ENCODE peak calls at places on chromosomes 12 and 14, in nine cellular contexts. G is Ammon's horn; R is stimulated activated CD4-positive, alpha-beta T cell treated with anti-CD3 and anti-CD28 coated beads, Interleukin-12 subunit alpha, Interleukin-12 subunit beta, amount 100 ng/mL, for 48 hours; P is H7; U is KG1; I is A549; A is tibial artery; F is sciatic nerve; Z is Caco-2. O is an unnamed sample.

GRCh38 chr14:104389326-104390220 is 190.0 kb upstream of the C14orf180 start:
- DNase-seq in F (peak), I (no peak), P (peak), A (peak), R (no peak), Z (no peak), G (no peak), U (no peak), O (no peak)

GRCh38 chr12:2550470-2551090 is 244.2 kb upstream of the FKBP4 start:
- DNase-seq in P (no peak), F (no peak), U (no peak), I (no peak), R (no peak), A (no peak), Z (peak), G (no peak), O (no peak)

GRCh38 chr12:39619316-39619659 is 315 bp downstream of the ABCD2 start:
- DNase-seq in Z (no peak), A (no peak), G (peak), I (no peak), P (no peak), R (no peak), U (no peak), F (no peak), O (no peak)

GRCh38 chr14:74085047-74085637 is 386 bp downstream of the LIN52 start:
- DNase-seq in I (peak), G (no peak), F (no peak), Z (no peak), U (no peak), R (peak), P (peak), A (no peak), O (no peak)

GRCh38 chr12:53277981-53278380 is 9.9 kb downstream of the ESPL1 start:
- DNase-seq in U (no peak), A (no peak), F (no peak), R (no peak), G (no peak), I (no peak), Z (no peak), P (no peak), O (no peak)

GRCh38 chr14:72301352-72301751 is 369.1 kb downstream of the RGS6 start:
- DNase-seq in R (no peak), G (no peak), I (no peak), P (no peak), Z (no peak), A (no peak), U (no peak), F (no peak), O (no peak)

GRCh38 chr12:124909831-124910560 is 4.5 kb downstream of the UBC start:
- DNase-seq in R (no peak), Z (no peak), U (no peak), A (no peak), I (no peak), G (no peak), P (no peak), F (no peak), O (no peak)

GRCh38 chr12:84619053-84619452 is 293.5 kb downstream of the SLC6A15 start:
- DNase-seq in U (no peak), I (peak), P (no peak), R (no peak), F (no peak), G (no peak), A (no peak), Z (no peak), O (no peak)

GRCh38 chr12:120739821-120740613 is 14.4 kb downstream of the ACADS start:
- DNase-seq in G (no peak), Z (no peak), U (no peak), P (peak), A (no peak), F (no peak), I (no peak), R (no peak), O (no peak)

GRCh38 chr12:119869720-119870119 is 7.4 kb downstream of the CIT start:
- DNase-seq in R (no peak), G (peak), Z (no peak), F (no peak), U (no peak), I (peak), A (peak), P (no peak), O (no peak)

GRCh38 chr14:99122521-99123125 is 149.4 kb downstream of the BCL11B start:
- DNase-seq in A (no peak), Z (no peak), G (no peak), I (no peak), R (no peak), F (no peak), U (no peak), P (peak), O (no peak)

GRCh38 chr14:101473795-101474562 is 87.3 kb upstream of the DIO3 start:
- DNase-seq in G (no peak), R (no peak), U (no peak), Z (no peak), A (peak), P (no peak), F (peak), I (no peak), O (no peak)

GRCh38 chr12:130161261-130162231 is 718 bp upstream of the FZD10 start:
- DNase-seq in U (no peak), P (peak), F (peak), Z (peak), I (no peak), A (peak), R (no peak), G (no peak), O (peak)

GRCh38 chr12:90504806-90505205 is 450.2 kb downstream of the CCER1 start:
- DNase-seq in U (no peak), I (no peak), F (no peak), P (no peak), Z (no peak), A (no peak), G (no peak), R (no peak), O (no peak)

GRCh38 chr12:31300341-31300740 is 25.6 kb downstream of the SINHCAF start:
- DNase-seq in I (no peak), F (no peak), Z (no peak), G (no peak), A (no peak), R (no peak), U (no peak), P (no peak), O (no peak)

GRCh38 chr12:3117628-3118027 is 40.4 kb downstream of the TSPAN9 start:
- DNase-seq in U (no peak), R (no peak), I (no peak), P (no peak), F (no peak), G (no peak), Z (no peak), A (no peak), O (no peak)

GRCh38 chr12:65886996-65887395 is 62.7 kb downstream of the HMGA2 start:
- DNase-seq in I (no peak), F (no peak), A (no peak), U (no peak), P (no peak), Z (no peak), G (no peak), R (no peak), O (no peak)

GRCh38 chr12:114673169-114673833 is 10.7 kb downstream of the TBX3 start:
- DNase-seq in I (no peak), P (peak), G (no peak), Z (no peak), A (no peak), F (no peak), U (no peak), R (no peak), O (no peak)

GRCh38 chr12:114976959-114977358 is 293.0 kb upstream of the TBX3 start:
- DNase-seq in P (no peak), R (no peak), Z (no peak), A (no peak), I (peak), U (no peak), G (no peak), F (no peak), O (no peak)

GRCh38 chr12:129169928-129170327 is 316.6 kb downstream of the GLT1D1 start:
- DNase-seq in F (no peak), Z (no peak), R (no peak), I (no peak), P (no peak), A (no peak), U (no peak), G (no peak), O (no peak)

GRCh38 chr14:54739514-54739913 is 163.1 kb downstream of the GCH1 start:
- DNase-seq in A (no peak), Z (no peak), G (no peak), F (no peak), P (no peak), U (no peak), I (no peak), R (no peak), O (no peak)

GRCh38 chr14:80637726-80638619 is 303.6 kb downstream of the CEP128 start:
- DNase-seq in I (no peak), Z (no peak), A (no peak), R (no peak), F (no peak), G (no peak), U (no peak), P (no peak), O (no peak)

GRCh38 chr14:71665781-71666180 is 266.4 kb upstream of the RGS6 start:
- DNase-seq in U (no peak), A (no peak), P (no peak), G (no peak), R (no peak), F (no peak), I (no peak), Z (no peak), O (no peak)

GRCh38 chr12:121036810-121037326 is 2.2 kb downstream of the OASL start:
- DNase-seq in F (no peak), G (no peak), A (no peak), R (no peak), Z (no peak), U (no peak), I (peak), P (no peak), O (no peak)

GRCh38 chr12:53695148-53696138 is 19.6 kb upstream of the ATP5MC2 start:
- DNase-seq in Z (peak), F (peak), I (peak), U (no peak), R (no peak), P (peak), A (no peak), G (no peak), O (peak)

GRCh38 chr12:68240079-68240478 is 13.3 kb downstream of the IL22 start:
- DNase-seq in F (no peak), R (no peak), P (no peak), G (peak), I (no peak), U (no peak), Z (no peak), A (peak), O (no peak)

GRCh38 chr12:1812650-1813302 is 7.6 kb upstream of the LRTM2 start:
- DNase-seq in U (peak), Z (peak), F (no peak), R (no peak), P (no peak), I (no peak), G (peak), A (no peak), O (no peak)

GRCh38 chr14:33515441-33515840 is 435.4 kb downstream of the EGLN3 start:
- DNase-seq in R (no peak), U (no peak), F (no peak), I (no peak), G (no peak), A (no peak), P (no peak), Z (no peak), O (no peak)